ENCODE peak calls at places on chromosomes 16 and 17, in four cellular contexts. One of them, this sample, is unnamed.

GRCh38 chr16:87086575-87086974 is 230.6 kb downstream of the C16orf95 start:
- DNase-seq in fibroblast of the aortic adventitia: peak
- DNase-seq in upper lobe of right lung: no peak
- DNase-seq in endothelial cell: no peak
- DNase-seq in this sample: no peak

GRCh38 chr17:49708515-49709161 is 874 bp upstream of the SLC35B1 start:
- DNase-seq in fibroblast of the aortic adventitia: peak
- DNase-seq in upper lobe of right lung: no peak
- DNase-seq in endothelial cell: no peak
- DNase-seq in this sample: no peak

GRCh38 chr16:87847785-87848675 is 21.3 kb downstream of the SLC7A5 start:
- DNase-seq in fibroblast of the aortic adventitia: no peak
- DNase-seq in upper lobe of right lung: no peak
- DNase-seq in endothelial cell: no peak
- DNase-seq in this sample: no peak

GRCh38 chr16:88437367-88437964 is 15.6 kb upstream of the ZFPM1 start:
- DNase-seq in fibroblast of the aortic adventitia: no peak
- DNase-seq in upper lobe of right lung: peak
- DNase-seq in endothelial cell: peak
- DNase-seq in this sample: peak

GRCh38 chr16:65125322-65125721 is 3.5 kb upstream of the CDH11 start:
- DNase-seq in fibroblast of the aortic adventitia: peak
- DNase-seq in upper lobe of right lung: no peak
- DNase-seq in endothelial cell: no peak
- DNase-seq in this sample: no peak

GRCh38 chr17:77101521-77102410 is 39.0 kb upstream of the SEC14L1 start:
- DNase-seq in fibroblast of the aortic adventitia: no peak
- DNase-seq in upper lobe of right lung: no peak
- DNase-seq in endothelial cell: no peak
- DNase-seq in this sample: no peak

GRCh38 chr17:48241131-48241591 is 133.6 kb downstream of the SNX11 start:
- DNase-seq in fibroblast of the aortic adventitia: peak
- DNase-seq in upper lobe of right lung: no peak
- DNase-seq in endothelial cell: no peak
- DNase-seq in this sample: peak

GRCh38 chr16:54467398-54467797 is 180.8 kb upstream of the IRX3 start:
- DNase-seq in fibroblast of the aortic adventitia: no peak
- DNase-seq in upper lobe of right lung: no peak
- DNase-seq in endothelial cell: no peak
- DNase-seq in this sample: no peak

GRCh38 chr17:1552911-1553310 is 9.7 kb downstream of the PITPNA start:
- DNase-seq in fibroblast of the aortic adventitia: no peak
- DNase-seq in upper lobe of right lung: no peak
- DNase-seq in endothelial cell: no peak
- DNase-seq in this sample: no peak

GRCh38 chr16:14635394-14636145 is 2.8 kb downstream of the BFAR start:
- DNase-seq in fibroblast of the aortic adventitia: no peak
- DNase-seq in upper lobe of right lung: no peak
- DNase-seq in endothelial cell: no peak
- DNase-seq in this sample: no peak

GRCh38 chr16:7363397-7364053 is 30.9 kb downstream of the RBFOX1 start:
- DNase-seq in fibroblast of the aortic adventitia: no peak
- DNase-seq in upper lobe of right lung: no peak
- DNase-seq in endothelial cell: no peak
- DNase-seq in this sample: no peak

GRCh38 chr17:37089998-37090397 is 141.2 kb downstream of the AATF start:
- DNase-seq in fibroblast of the aortic adventitia: no peak
- DNase-seq in upper lobe of right lung: no peak
- DNase-seq in endothelial cell: no peak
- DNase-seq in this sample: no peak

GRCh38 chr17:10792156-10792555 is 11.7 kb downstream of the TMEM238L start:
- DNase-seq in fibroblast of the aortic adventitia: no peak
- DNase-seq in upper lobe of right lung: no peak
- DNase-seq in endothelial cell: no peak
- DNase-seq in this sample: no peak

GRCh38 chr17:50956409-50956749 is 90.2 kb upstream of the TOB1 start:
- DNase-seq in fibroblast of the aortic adventitia: no peak
- DNase-seq in upper lobe of right lung: no peak
- DNase-seq in endothelial cell: no peak
- DNase-seq in this sample: no peak

GRCh38 chr16:86073103-86073625 is 174.2 kb downstream of the IRF8 start:
- DNase-seq in fibroblast of the aortic adventitia: no peak
- DNase-seq in upper lobe of right lung: peak
- DNase-seq in endothelial cell: no peak
- DNase-seq in this sample: no peak
- TF ChIP-seq CTCF in fibroblast of the aortic adventitia: no peak
- TF ChIP-seq CTCF in upper lobe of right lung: no peak
- TF ChIP-seq CTCF in endothelial cell: no peak
- TF ChIP-seq CTCF in this sample: no peak

GRCh38 chr16:67305216-67306071 is 21.1 kb downstream of the KCTD19 start:
- DNase-seq in fibroblast of the aortic adventitia: no peak
- DNase-seq in upper lobe of right lung: no peak
- DNase-seq in endothelial cell: no peak
- DNase-seq in this sample: no peak
- TF ChIP-seq CTCF in fibroblast of the aortic adventitia: no peak
- TF ChIP-seq CTCF in upper lobe of right lung: no peak
- TF ChIP-seq CTCF in endothelial cell: no peak
- TF ChIP-seq CTCF in this sample: no peak

DNA sequence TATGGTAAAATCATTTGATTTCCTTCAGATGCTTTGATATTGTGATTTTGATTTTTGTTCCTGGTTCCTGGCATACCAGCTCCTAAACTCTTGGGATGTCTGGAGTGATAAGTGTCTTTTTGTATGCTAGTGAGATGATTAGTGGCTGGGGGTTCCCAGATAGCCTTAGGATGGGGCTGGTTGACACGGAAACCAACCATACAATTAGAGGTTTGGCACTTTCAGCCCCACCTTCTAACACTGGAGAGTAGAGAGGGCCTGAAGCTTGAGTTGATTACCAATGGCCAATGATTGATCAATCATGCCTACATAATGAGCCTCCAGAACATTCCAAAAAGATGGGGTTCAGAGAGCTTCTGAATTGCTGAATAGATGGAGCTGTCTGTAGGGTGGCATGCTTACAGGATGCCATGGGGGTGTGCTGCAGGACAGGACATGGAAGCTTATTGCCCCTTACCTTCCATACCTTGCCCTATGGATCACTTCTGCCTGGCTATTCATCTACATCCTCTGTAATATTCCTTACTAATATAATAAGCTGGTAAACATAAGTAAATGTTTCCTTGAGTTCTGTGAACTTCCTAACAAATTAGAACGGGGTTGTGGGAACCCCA is 22.8 kb downstream of the RNF112 start:
- DNase-seq in fibroblast of the aortic adventitia: no peak
- DNase-seq in upper lobe of right lung: no peak
- DNase-seq in endothelial cell: no peak
- DNase-seq in this sample: no peak
- TF ChIP-seq CTCF in fibroblast of the aortic adventitia: no peak
- TF ChIP-seq CTCF in upper lobe of right lung: no peak
- TF ChIP-seq CTCF in endothelial cell: no peak
- TF ChIP-seq CTCF in this sample: no peak

GRCh38 chr17:4895676-4896331 is 3.5 kb upstream of the C17orf107 start:
- DNase-seq in fibroblast of the aortic adventitia: no peak
- DNase-seq in upper lobe of right lung: no peak
- DNase-seq in endothelial cell: peak
- DNase-seq in this sample: no peak
- TF ChIP-seq CTCF in fibroblast of the aortic adventitia: no peak
- TF ChIP-seq CTCF in upper lobe of right lung: no peak
- TF ChIP-seq CTCF in endothelial cell: no peak
- TF ChIP-seq CTCF in this sample: no peak

GRCh38 chr16:89453662-89454321 is 36.6 kb downstream of the ANKRD11 start:
- DNase-seq in fibroblast of the aortic adventitia: peak
- DNase-seq in upper lobe of right lung: no peak
- DNase-seq in endothelial cell: peak
- DNase-seq in this sample: no peak
- TF ChIP-seq CTCF in fibroblast of the aortic adventitia: peak
- TF ChIP-seq CTCF in upper lobe of right lung: peak
- TF ChIP-seq CTCF in endothelial cell: no peak
- TF ChIP-seq CTCF in this sample: peak

DNA sequence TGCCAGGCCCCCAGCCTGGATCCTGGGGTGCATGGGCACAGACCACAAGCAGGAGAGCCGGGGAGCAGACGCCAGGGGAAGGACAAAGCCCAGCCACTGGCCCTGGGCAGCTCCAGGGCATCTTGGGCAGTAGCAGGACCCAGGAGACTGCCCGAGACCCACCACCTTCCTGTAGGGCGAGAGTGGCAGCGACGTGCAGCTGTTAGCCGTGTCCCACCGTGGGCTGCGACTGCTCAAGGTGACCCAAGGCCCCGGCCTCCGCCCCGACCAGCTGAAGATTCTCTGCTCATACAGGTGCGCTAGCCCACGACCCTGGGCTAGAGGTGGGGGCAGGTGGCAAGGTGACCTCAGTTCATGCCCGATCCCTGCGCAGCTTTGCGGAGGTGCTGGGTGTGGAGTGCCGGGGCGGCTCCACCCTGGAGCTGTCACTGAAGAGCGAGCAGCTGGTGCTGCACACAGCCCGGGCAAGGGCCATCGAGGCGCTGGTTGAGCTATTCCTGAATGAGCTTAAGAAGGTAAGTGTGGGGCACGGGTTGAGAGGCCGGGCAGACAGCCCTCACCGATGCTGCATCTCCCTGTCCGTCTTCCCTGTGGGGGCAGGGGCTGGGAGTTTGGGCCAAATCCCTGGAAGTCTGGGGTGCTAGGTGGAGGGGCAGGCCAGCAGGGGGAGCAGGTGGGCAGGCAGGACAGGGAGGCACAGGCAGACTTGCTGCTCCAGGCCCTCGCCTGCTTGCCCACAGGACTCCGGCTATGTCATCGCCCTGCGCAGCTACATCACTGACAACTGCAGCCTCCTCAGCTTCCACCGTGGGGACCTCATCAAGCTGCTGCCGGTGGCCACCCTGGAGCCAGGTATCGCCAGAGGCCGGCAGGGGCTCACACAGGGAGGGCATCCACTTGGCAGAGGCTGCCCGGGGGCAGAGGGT is 13.5 kb upstream of the SMIM5 start:
- DNase-seq in fibroblast of the aortic adventitia: peak
- DNase-seq in upper lobe of right lung: no peak
- DNase-seq in endothelial cell: peak
- DNase-seq in this sample: peak
- TF ChIP-seq CTCF in fibroblast of the aortic adventitia: peak
- TF ChIP-seq CTCF in upper lobe of right lung: peak
- TF ChIP-seq CTCF in endothelial cell: peak
- TF ChIP-seq CTCF in this sample: peak

DNA sequence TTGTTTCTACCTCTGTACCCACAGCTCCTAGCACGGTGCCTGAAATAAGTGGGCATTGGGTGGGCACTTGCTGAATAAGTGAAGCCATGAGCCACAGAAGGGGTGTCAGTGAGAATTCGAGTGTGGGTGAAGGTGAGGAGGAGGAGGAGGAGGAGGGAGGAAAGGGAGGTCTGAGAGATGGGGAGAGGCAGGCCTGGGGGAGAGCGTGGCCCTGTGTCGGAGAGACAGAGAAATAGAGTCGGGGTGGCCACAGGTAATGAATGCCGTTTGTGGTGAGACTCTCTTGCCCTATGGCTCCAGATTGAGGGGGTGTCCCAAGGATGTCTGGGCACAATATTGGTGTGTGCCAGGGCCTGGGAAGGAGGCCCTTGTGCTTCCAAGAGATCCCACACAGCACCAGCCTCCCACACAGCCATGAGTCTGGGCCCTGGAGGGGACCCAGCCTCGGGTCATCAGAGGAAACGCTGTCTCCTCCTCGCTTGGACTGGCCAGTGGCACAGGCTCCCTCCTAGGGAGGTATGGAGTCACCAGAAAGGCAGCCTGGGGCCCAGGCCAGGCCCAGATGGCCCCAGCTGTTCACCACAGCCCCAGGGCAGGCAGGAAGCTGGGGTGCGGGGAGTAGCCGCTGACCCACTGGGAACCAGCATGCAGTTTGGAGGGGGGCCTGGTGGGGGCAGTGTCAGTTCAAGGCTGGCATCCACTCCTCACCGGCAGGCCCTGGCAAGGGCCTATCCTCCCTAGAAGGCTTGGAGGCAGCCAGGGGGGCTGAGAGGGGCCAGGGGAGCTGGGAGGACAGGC is 49.0 kb downstream of the SDK2 start:
- DNase-seq in fibroblast of the aortic adventitia: no peak
- DNase-seq in upper lobe of right lung: peak
- DNase-seq in endothelial cell: peak
- DNase-seq in this sample: peak
- TF ChIP-seq CTCF in fibroblast of the aortic adventitia: no peak
- TF ChIP-seq CTCF in upper lobe of right lung: peak
- TF ChIP-seq CTCF in endothelial cell: peak
- TF ChIP-seq CTCF in this sample: no peak

GRCh38 chr17:81552244-81553017 is at the start of gene FAAP100:
- DNase-seq in fibroblast of the aortic adventitia: peak
- DNase-seq in upper lobe of right lung: peak
- DNase-seq in endothelial cell: peak
- DNase-seq in this sample: peak

GRCh38 chr17:81550830-81551457 is 1.2 kb downstream of the FAAP100 start:
- DNase-seq in fibroblast of the aortic adventitia: no peak
- DNase-seq in upper lobe of right lung: no peak
- DNase-seq in endothelial cell: no peak
- DNase-seq in this sample: no peak

GRCh38 chr17:81551458-81552243 is 502 bp downstream of the FAAP100 start:
- DNase-seq in fibroblast of the aortic adventitia: no peak
- DNase-seq in upper lobe of right lung: no peak
- DNase-seq in endothelial cell: peak
- DNase-seq in this sample: peak

GRCh38 chr17:81553616-81554181 is 1.5 kb upstream of the FAAP100 start:
- DNase-seq in fibroblast of the aortic adventitia: peak
- DNase-seq in upper lobe of right lung: no peak
- DNase-seq in endothelial cell: no peak
- DNase-seq in this sample: peak

DNA sequence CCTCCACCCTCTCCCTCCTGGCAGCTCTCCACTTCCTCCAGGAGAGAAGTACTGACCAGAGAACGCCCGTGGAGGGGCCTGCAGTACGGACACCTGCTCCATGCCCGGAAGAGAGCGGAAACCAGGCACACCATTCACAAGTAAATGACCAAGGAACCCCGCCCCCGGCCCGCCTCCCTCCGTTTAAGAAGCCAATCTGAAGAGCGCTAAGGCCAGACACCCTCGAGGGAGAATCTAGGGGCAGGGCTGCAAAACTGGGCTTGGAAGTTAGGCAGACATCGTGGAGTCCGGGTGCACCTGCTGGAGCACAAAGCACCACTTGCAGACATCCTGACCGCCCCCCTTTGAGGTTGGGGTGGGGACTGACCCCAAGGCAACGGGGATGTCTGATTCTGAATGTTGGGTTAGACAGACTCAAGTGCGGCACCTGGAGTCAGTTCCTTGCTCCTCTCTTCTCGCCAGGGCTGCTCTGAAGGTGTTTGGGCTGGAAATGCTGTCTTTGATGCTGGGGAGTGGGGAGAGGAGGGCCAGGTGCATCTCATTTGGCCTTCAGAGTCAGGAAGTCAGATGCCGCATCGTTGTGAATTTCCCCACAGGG is 964 bp upstream of the FAAP100 start:
- DNase-seq in fibroblast of the aortic adventitia: peak
- DNase-seq in upper lobe of right lung: peak
- DNase-seq in endothelial cell: peak
- DNase-seq in this sample: peak
- TF ChIP-seq CTCF in fibroblast of the aortic adventitia: peak
- TF ChIP-seq CTCF in upper lobe of right lung: no peak
- TF ChIP-seq CTCF in endothelial cell: no peak
- TF ChIP-seq CTCF in this sample: no peak